ENCODE peak calls at places on chromosomes 12 and 14, in four cellular contexts. L is HEK293T, U is T-cell, D is heart left ventricle. Q is an unnamed sample.

GRCh38 chr12:79451988-79452387 is 238.8 kb downstream of the PAWR start:
- DNase-seq in L (no peak), U (no peak), D (peak; percentile 20), Q (no peak)

GRCh38 chr14:64717870-64718269 is 13.6 kb downstream of the PLEKHG3 start:
- DNase-seq in L (no peak), U (no peak), D (no peak), Q (no peak)

GRCh38 chr14:34424488-34424887 is 37.6 kb downstream of the SPTSSA start:
- DNase-seq in L (no peak), U (no peak), D (no peak), Q (no peak)

GRCh38 chr12:53478865-53479264 is 20.4 kb downstream of the MAP3K12 start:
- DNase-seq in L (no peak), U (no peak), D (no peak), Q (no peak)

GRCh38 chr12:93616584-93617101 is 44.2 kb downstream of the SOCS2 start:
- DNase-seq in L (no peak), U (no peak), D (no peak), Q (no peak)

GRCh38 chr12:52442600-52443061 is 8.5 kb upstream of the KRT75 start:
- DNase-seq in L (no peak), U (no peak), D (no peak), Q (no peak)

GRCh38 chr12:123056053-123056452 is 75.6 kb downstream of the ARL6IP4 start:
- DNase-seq in L (no peak), U (no peak), D (no peak), Q (no peak)

GRCh38 chr14:55600784-55601561 is 21.0 kb downstream of the KTN1 start:
- DNase-seq in L (no peak), U (no peak), D (no peak), Q (no peak)

GRCh38 chr12:18955594-18955993 is 173.9 kb upstream of the PLEKHA5 start:
- DNase-seq in L (no peak), U (no peak), D (no peak), Q (no peak)

GRCh38 chr14:70700955-70701354 is 59.2 kb downstream of the TTC9 start:
- DNase-seq in L (no peak), U (no peak), D (peak; percentile 19), Q (no peak)

GRCh38 chr12:28156362-28156761 is 33.9 kb upstream of the CCDC91 start:
- DNase-seq in L (no peak), U (no peak), D (no peak), Q (no peak)

GRCh38 chr14:37145395-37145794 is 27.0 kb downstream of the SLC25A21 start:
- DNase-seq in L (no peak), U (no peak), D (no peak), Q (no peak)

GRCh38 chr14:33676135-33676566 is 274.7 kb downstream of the EGLN3 start:
- DNase-seq in L (peak; percentile 81), U (no peak), D (peak; percentile 19), Q (no peak)

GRCh38 chr14:27427796-27428195 is 830.0 kb upstream of the NOVA1 start:
- DNase-seq in L (no peak), U (no peak), D (no peak), Q (no peak)

GRCh38 chr14:30621354-30621953 is 665 bp upstream of the SCFD1 start:
- DNase-seq in L (peak; percentile 12), U (no peak), D (no peak), Q (no peak)

GRCh38 chr12:67937822-67938221 is 51.4 kb upstream of the IFNG-AS1 start:
- DNase-seq in L (no peak), U (no peak), D (no peak), Q (no peak)

GRCh38 chr14:51917186-51917585 is 56.8 kb downstream of the GNG2 start:
- DNase-seq in L (no peak), U (no peak), D (peak; percentile 36), Q (no peak)

GRCh38 chr12:56304276-56304675 is 4.1 kb upstream of the CS start:
- DNase-seq in L (no peak), U (no peak), D (no peak), Q (no peak)

GRCh38 chr12:76623929-76624328 is 64.4 kb upstream of the OSBPL8 start:
- DNase-seq in L (no peak), U (no peak), D (no peak), Q (no peak)

GRCh38 chr12:28367326-28367725 is 177.1 kb downstream of the CCDC91 start:
- DNase-seq in L (no peak), U (no peak), D (no peak), Q (no peak)

GRCh38 chr12:75556306-75556899 is 45.0 kb upstream of the KRR1 start:
- DNase-seq in L (no peak), U (no peak), D (no peak), Q (no peak)

GRCh38 chr14:100629696-100630095 is 42.5 kb upstream of the BEGAIN start:
- DNase-seq in L (no peak), U (no peak), D (no peak), Q (no peak)

GRCh38 chr14:64779472-64779871 is 75.2 kb downstream of the PLEKHG3 start:
- DNase-seq in L (no peak), U (no peak), D (peak; percentile 68), Q (no peak)

GRCh38 chr14:68958553-68958952 is 20.5 kb downstream of the ACTN1 start:
- DNase-seq in L (no peak), U (no peak), D (no peak), Q (no peak)

GRCh38 chr14:87995500-87996275 is 2.7 kb upstream of the GALC start:
- DNase-seq in L (no peak), U (no peak), D (no peak), Q (no peak)

GRCh38 chr12:4215862-4216541 is 57.6 kb upstream of the CCND2 start:
- DNase-seq in L (no peak), U (no peak), D (no peak), Q (no peak)

GRCh38 chr14:60092516-60092915 is 793 bp downstream of the PCNX4 start:
- DNase-seq in L (peak; percentile 19), U (no peak), D (no peak), Q (no peak)

GRCh38 chr12:32482226-32482625 is 82.9 kb downstream of the FGD4 start:
- DNase-seq in L (no peak), U (no peak), D (no peak), Q (no peak)

GRCh38 chr14:35268946-35269345 is 23.2 kb upstream of the PSMA6 start:
- DNase-seq in L (no peak), U (no peak), D (no peak), Q (no peak)

GRCh38 chr12:82040987-82041743 is 282.0 kb upstream of the PPFIA2 start:
- DNase-seq in L (no peak), U (no peak), D (no peak), Q (no peak)

GRCh38 chr14:89443002-89443660 is 26.1 kb upstream of the FOXN3 start:
- DNase-seq in L (no peak), U (no peak), D (no peak), Q (no peak)

GRCh38 chr12:62191747-62192485 is 68.3 kb upstream of the USP15 start:
- DNase-seq in L (peak; percentile 5), U (no peak), D (no peak), Q (no peak)

GRCh38 chr14:22095845-22096510 is 422.4 kb upstream of the OR4E1 start:
- DNase-seq in L (no peak), U (no peak), D (no peak), Q (no peak)

GRCh38 chr12:57621497-57622292 is 10.5 kb downstream of the ARHGEF25 start:
- DNase-seq in L (peak; percentile 85), U (peak; percentile 18), D (peak; percentile 72), Q (peak; percentile 30)

GRCh38 chr12:19801941-19802340 is 362.6 kb downstream of the AEBP2 start:
- DNase-seq in L (no peak), U (no peak), D (no peak), Q (no peak)

GRCh38 chr14:37602605-37603453 is 7.4 kb downstream of the TTC6 start:
- DNase-seq in L (no peak), U (no peak), D (no peak), Q (no peak)

GRCh38 chr12:131101703-131102492 is 148.2 kb downstream of the ADGRD1 start:
- DNase-seq in L (no peak), U (no peak), D (peak; percentile 13), Q (no peak)

GRCh38 chr12:6635375-6635855 is 344 bp downstream of the LPAR5 start:
- DNase-seq in L (no peak), U (no peak), D (no peak), Q (peak; percentile 42)

GRCh38 chr12:68231229-68231628 is 5.6 kb upstream of the IL26 start:
- DNase-seq in L (no peak), U (no peak), D (no peak), Q (no peak)

GRCh38 chr12:67452119-67452805 is 183.1 kb downstream of the CAND1 start:
- DNase-seq in L (no peak), U (no peak), D (no peak), Q (no peak)